ENCODE peak calls at places on chromosomes 6 and 20, in four cellular contexts. One of them, this sample, is unnamed.

GRCh38 chr6:124795879-124796838 is 166.1 kb upstream of the RNF217 start:
- DNase-seq in GM12878: no peak
- DNase-seq in A549: peak
- DNase-seq in HepG2: no peak
- DNase-seq in this sample: no peak

GRCh38 chr20:1423625-1424106 is 30.8 kb upstream of the FKBP1A start:
- DNase-seq in GM12878: no peak
- DNase-seq in A549: peak
- DNase-seq in HepG2: peak
- DNase-seq in this sample: no peak

GRCh38 chr6:134046054-134046453 is 6.4 kb downstream of the SLC2A12 start:
- DNase-seq in GM12878: no peak
- DNase-seq in A549: no peak
- DNase-seq in HepG2: no peak
- DNase-seq in this sample: no peak

GRCh38 chr6:145836170-145836569 is 21.6 kb upstream of the FBXO30 start:
- DNase-seq in GM12878: no peak
- DNase-seq in A549: no peak
- DNase-seq in HepG2: no peak
- DNase-seq in this sample: no peak

GRCh38 chr6:22784611-22785010 is 215.2 kb downstream of the HDGFL1 start:
- DNase-seq in GM12878: no peak
- DNase-seq in A549: no peak
- DNase-seq in HepG2: no peak
- DNase-seq in this sample: no peak

GRCh38 chr20:16179919-16180318 is 393.3 kb downstream of the KIF16B start:
- DNase-seq in GM12878: no peak
- DNase-seq in A549: no peak
- DNase-seq in HepG2: no peak
- DNase-seq in this sample: no peak

GRCh38 chr6:44074383-44075136 is 52.7 kb downstream of the MRPL14 start:
- DNase-seq in GM12878: peak
- DNase-seq in A549: peak
- DNase-seq in HepG2: peak
- DNase-seq in this sample: peak

GRCh38 chr6:5998741-5999687 is 7.7 kb downstream of the NRN1 start:
- DNase-seq in GM12878: no peak
- DNase-seq in A549: no peak
- DNase-seq in HepG2: no peak
- DNase-seq in this sample: peak

GRCh38 chr20:43820742-43821330 is 93.8 kb upstream of the TOX2 start:
- DNase-seq in GM12878: no peak
- DNase-seq in A549: no peak
- DNase-seq in HepG2: no peak
- DNase-seq in this sample: no peak

GRCh38 chr6:43871284-43871683 is 101.3 kb downstream of the VEGFA start:
- DNase-seq in GM12878: no peak
- DNase-seq in A549: no peak
- DNase-seq in HepG2: no peak
- DNase-seq in this sample: no peak

GRCh38 chr6:73372516-73372915 is 2.8 kb upstream of the OOEP start:
- DNase-seq in GM12878: no peak
- DNase-seq in A549: no peak
- DNase-seq in HepG2: no peak
- DNase-seq in this sample: no peak

GRCh38 chr6:141587482-141588266 is 545.1 kb upstream of the GJE1 start:
- DNase-seq in GM12878: no peak
- DNase-seq in A549: no peak
- DNase-seq in HepG2: no peak
- DNase-seq in this sample: no peak

GRCh38 chr6:5162401-5162800 is 77.3 kb downstream of the PPP1R3G start:
- DNase-seq in GM12878: no peak
- DNase-seq in A549: no peak
- DNase-seq in HepG2: no peak
- DNase-seq in this sample: no peak

GRCh38 chr6:28974505-28974904 is 30.6 kb downstream of the ZNF311 start:
- DNase-seq in GM12878: no peak
- DNase-seq in A549: no peak
- DNase-seq in HepG2: no peak
- DNase-seq in this sample: no peak

GRCh38 chr6:111237757-111238260 is 150.5 kb downstream of the SLC16A10 start:
- DNase-seq in GM12878: no peak
- DNase-seq in A549: no peak
- DNase-seq in HepG2: no peak
- DNase-seq in this sample: no peak

GRCh38 chr20:2403291-2404052 is 22.8 kb downstream of the TGM6 start:
- DNase-seq in GM12878: no peak
- DNase-seq in A549: no peak
- DNase-seq in HepG2: no peak
- DNase-seq in this sample: no peak

GRCh38 chr20:32638848-32639247 is 34.9 kb downstream of the C20orf203 start:
- DNase-seq in GM12878: no peak
- DNase-seq in A549: no peak
- DNase-seq in HepG2: no peak
- DNase-seq in this sample: peak

GRCh38 chr6:140371360-140371870 is 997.0 kb upstream of the CITED2 start:
- DNase-seq in GM12878: no peak
- DNase-seq in A549: no peak
- DNase-seq in HepG2: no peak
- DNase-seq in this sample: no peak

GRCh38 chr6:13273931-13274706 is 54.2 kb downstream of the TBC1D7 start:
- DNase-seq in GM12878: peak
- DNase-seq in A549: no peak
- DNase-seq in HepG2: no peak
- DNase-seq in this sample: no peak

GRCh38 chr6:48134246-48134645 is 23.2 kb upstream of the PTCHD4 start:
- DNase-seq in GM12878: no peak
- DNase-seq in A549: no peak
- DNase-seq in HepG2: no peak
- DNase-seq in this sample: no peak

GRCh38 chr6:22363966-22364296 is 67.1 kb upstream of the PRL start:
- DNase-seq in GM12878: no peak
- DNase-seq in A549: no peak
- DNase-seq in HepG2: no peak
- DNase-seq in this sample: no peak

GRCh38 chr6:170063851-170064617 is 226.8 kb downstream of the DLL1 start:
- DNase-seq in GM12878: no peak
- DNase-seq in A549: no peak
- DNase-seq in HepG2: no peak
- DNase-seq in this sample: no peak

GRCh38 chr6:112145080-112145573 is 57.7 kb downstream of the FAM229B start:
- DNase-seq in GM12878: no peak
- DNase-seq in A549: no peak
- DNase-seq in HepG2: peak
- DNase-seq in this sample: no peak

GRCh38 chr6:82088978-82089855 is 158.3 kb downstream of the IBTK start:
- DNase-seq in GM12878: no peak
- DNase-seq in A549: no peak
- DNase-seq in HepG2: no peak
- DNase-seq in this sample: no peak

GRCh38 chr20:15339264-15339663 is 1001.9 kb upstream of the FLRT3 start:
- DNase-seq in GM12878: no peak
- DNase-seq in A549: no peak
- DNase-seq in HepG2: no peak
- DNase-seq in this sample: no peak

GRCh38 chr6:151391471-151392428 is at the start of gene ZBTB2:
- DNase-seq in GM12878: no peak
- DNase-seq in A549: peak
- DNase-seq in HepG2: peak
- DNase-seq in this sample: peak

GRCh38 chr20:6704132-6704861 is 63.2 kb upstream of the BMP2 start:
- DNase-seq in GM12878: no peak
- DNase-seq in A549: peak
- DNase-seq in HepG2: peak
- DNase-seq in this sample: no peak

GRCh38 chr6:436308-437041 is 44.9 kb downstream of the IRF4 start:
- DNase-seq in GM12878: no peak
- DNase-seq in A549: no peak
- DNase-seq in HepG2: no peak
- DNase-seq in this sample: peak

GRCh38 chr20:16942702-16943101 is 194.5 kb downstream of the OTOR start:
- DNase-seq in GM12878: no peak
- DNase-seq in A549: no peak
- DNase-seq in HepG2: peak
- DNase-seq in this sample: no peak

GRCh38 chr6:148426317-148426977 is 83.8 kb downstream of the SASH1 start:
- DNase-seq in GM12878: no peak
- DNase-seq in A549: no peak
- DNase-seq in HepG2: no peak
- DNase-seq in this sample: no peak

GRCh38 chr6:82954937-82955577 is 110.6 kb downstream of the UBE3D start:
- DNase-seq in GM12878: no peak
- DNase-seq in A549: no peak
- DNase-seq in HepG2: no peak
- DNase-seq in this sample: no peak

GRCh38 chr6:431504-431903 is 40.0 kb downstream of the IRF4 start:
- DNase-seq in GM12878: no peak
- DNase-seq in A549: no peak
- DNase-seq in HepG2: no peak
- DNase-seq in this sample: no peak

GRCh38 chr20:63819224-63819917 is 11.7 kb downstream of the ZBTB46 start:
- DNase-seq in GM12878: no peak
- DNase-seq in A549: peak
- DNase-seq in HepG2: peak
- DNase-seq in this sample: no peak

DNA sequence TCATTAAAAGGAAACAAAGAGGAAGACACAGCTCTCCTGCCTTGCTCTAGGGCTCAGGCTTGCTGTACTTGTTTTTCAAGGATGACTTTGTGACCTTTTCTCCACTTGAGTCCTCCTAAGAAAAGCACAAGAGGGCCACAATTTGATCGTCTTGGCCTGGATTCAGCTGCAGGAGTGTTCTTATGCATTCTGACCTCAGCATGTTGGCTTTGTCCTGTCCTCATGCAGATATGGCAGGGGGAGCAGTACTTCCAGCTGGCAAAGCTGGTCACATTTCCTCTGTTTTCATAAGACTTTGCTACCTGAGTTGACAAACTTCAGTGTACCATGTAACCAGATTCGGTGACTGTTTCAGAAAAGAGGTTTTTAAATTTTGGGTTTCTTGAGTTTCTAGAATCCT is 30.8 kb downstream of the KDM1B start:
- DNase-seq in GM12878: no peak
- DNase-seq in A549: no peak
- DNase-seq in HepG2: no peak
- DNase-seq in this sample: no peak
- TF ChIP-seq PBX3 in GM12878: no peak
- TF ChIP-seq PBX3 in A549: no peak
- TF ChIP-seq PBX3 in HepG2: no peak
- TF ChIP-seq PBX3 in this sample: no peak

DNA sequence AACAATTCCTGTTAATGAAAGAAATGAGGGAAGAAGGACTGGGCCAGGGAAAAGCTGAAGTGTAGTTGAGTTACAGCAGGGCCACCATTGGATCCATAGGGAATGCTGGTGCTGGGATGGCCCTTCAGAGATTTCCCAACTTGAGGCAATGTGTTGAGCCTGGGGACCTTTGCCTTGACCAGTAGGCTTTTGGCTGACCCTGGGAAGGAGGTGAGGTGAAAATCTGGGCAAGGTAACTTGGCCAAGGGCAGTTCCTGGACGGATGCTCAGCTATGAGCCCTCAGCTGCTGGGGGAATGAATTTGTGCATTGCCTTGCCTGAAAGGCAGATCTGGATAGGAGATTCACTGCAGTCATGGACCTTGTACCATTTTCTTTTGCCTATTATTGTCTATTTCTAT is 20.4 kb downstream of the UTRN start:
- DNase-seq in GM12878: no peak
- DNase-seq in A549: no peak
- DNase-seq in HepG2: no peak
- DNase-seq in this sample: no peak
- H3K4me2 ChIP-seq in GM12878: peak
- H3K4me2 ChIP-seq in A549: no peak
- H3K4me2 ChIP-seq in HepG2: no peak
- H3K4me2 ChIP-seq in this sample: peak

DNA sequence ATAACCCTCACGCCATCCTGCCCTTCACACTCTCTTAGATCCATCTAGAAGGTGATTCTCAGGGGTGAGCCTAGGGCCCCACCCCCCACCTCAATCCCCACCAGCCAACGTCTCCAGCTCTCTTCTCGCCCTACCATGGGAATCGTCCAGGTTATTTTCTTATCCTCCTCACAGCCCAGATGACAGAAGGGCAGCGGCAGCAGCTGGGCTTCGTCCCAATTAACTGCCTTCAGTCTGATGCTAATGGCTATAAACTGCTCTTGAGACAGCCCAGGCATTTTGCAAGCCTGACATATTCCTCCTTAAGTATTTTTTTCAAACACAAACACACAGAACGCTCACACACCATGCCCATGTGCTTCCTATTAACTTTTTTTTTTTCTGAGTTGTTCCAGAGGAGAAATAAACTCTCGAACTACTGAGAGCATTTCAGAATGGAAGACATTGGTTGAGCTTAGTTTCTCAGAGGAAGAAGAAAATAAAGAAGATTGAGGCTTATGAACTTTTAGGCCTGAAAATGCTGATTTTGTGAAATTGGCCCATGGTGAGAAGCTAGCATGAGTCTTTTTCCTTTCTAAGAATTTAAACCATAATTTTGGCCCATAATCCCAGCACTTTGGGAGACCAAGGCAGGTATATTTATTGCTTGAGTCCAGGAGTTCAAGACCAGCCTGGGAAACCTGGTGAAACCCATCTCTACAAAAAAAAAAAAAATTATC is 124.6 kb downstream of the EYA2 start:
- DNase-seq in GM12878: no peak
- DNase-seq in A549: no peak
- DNase-seq in HepG2: no peak
- DNase-seq in this sample: peak
- TF ChIP-seq PBX3 in GM12878: no peak
- TF ChIP-seq PBX3 in A549: no peak
- TF ChIP-seq PBX3 in HepG2: no peak
- TF ChIP-seq PBX3 in this sample: no peak

DNA sequence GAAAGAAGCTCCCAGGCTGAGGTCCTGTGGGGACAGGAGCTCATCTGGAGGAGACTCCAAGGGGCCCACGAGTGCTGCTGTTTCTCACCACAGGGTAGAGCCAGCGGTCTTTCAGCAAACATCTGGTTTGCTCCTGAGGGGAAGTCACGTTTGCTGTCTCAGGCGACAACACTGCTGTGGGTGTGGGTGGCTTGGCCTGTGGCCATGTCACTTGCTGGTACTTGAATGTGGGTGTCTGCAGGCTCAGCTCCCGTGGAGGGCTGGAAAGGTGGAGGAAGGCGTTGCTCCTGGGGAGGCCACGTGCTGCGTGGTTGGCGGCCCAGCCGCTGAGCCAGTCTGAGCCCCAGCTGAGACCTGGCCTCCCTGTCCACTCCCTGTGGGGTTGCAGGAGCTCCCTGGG is 52.8 kb upstream of the MPC1 start:
- DNase-seq in GM12878: no peak
- DNase-seq in A549: no peak
- DNase-seq in HepG2: no peak
- DNase-seq in this sample: peak
- H3K4me2 ChIP-seq in GM12878: no peak
- H3K4me2 ChIP-seq in A549: no peak
- H3K4me2 ChIP-seq in HepG2: no peak
- H3K4me2 ChIP-seq in this sample: no peak